ENCODE peak calls at places on chromosomes 3 and 15, in nine cellular contexts. Z is heart left ventricle; D is Karpas-422; V is activated CD8-positive, alpha-beta memory T cell treated with anti-CD3 and anti-CD28 coated beads, Interleukin-2, amount 10 ng/mL, durations not matched to agents 7 days and 5 days; A is GM19239; R is mucosa of gallbladder; G is T-helper 2 cell; S is NCI-H510A treated with DMSO at 0.1 percent for 48 hours; B is right lobe of liver. W is an unnamed sample.

GRCh38 chr3:194607592-194608386 is 25.4 kb downstream of the TMEM44 start:
- DNase-seq in A (no peak), B (no peak), R (no peak), Z (no peak), G (no peak), V (no peak), D (no peak), S (peak; percentile 79), W (peak; percentile 62)

GRCh38 chr15:29863438-29863837 is 41.2 kb upstream of the TJP1 start:
- DNase-seq in Z (no peak), S (no peak), V (no peak), B (no peak), G (no peak), D (no peak), R (no peak), A (no peak), W (no peak)

GRCh38 chr3:88192010-88192409 is 42.3 kb downstream of the C3orf38 start:
- DNase-seq in D (no peak), Z (no peak), R (no peak), A (no peak), B (no peak), V (no peak), S (no peak), G (no peak), W (no peak)

GRCh38 chr3:120172070-120172469 is 77.8 kb upstream of the GSK3B start:
- DNase-seq in Z (no peak), G (no peak), D (no peak), V (no peak), A (no peak), B (no peak), S (no peak), R (no peak), W (no peak)

GRCh38 chr15:79412429-79412828 is 19.7 kb upstream of the MINAR1 start:
- DNase-seq in S (no peak), A (no peak), Z (no peak), D (no peak), G (no peak), V (no peak), B (no peak), R (no peak), W (no peak)

GRCh38 chr3:24137958-24138875 is 193.1 kb downstream of the NR1D2 start:
- DNase-seq in D (peak; percentile 49), A (no peak), S (peak; percentile 45), Z (peak; percentile 25), R (peak; percentile 62), V (no peak), B (no peak), G (no peak), W (peak; percentile 96)

GRCh38 chr3:53970656-53971055 is 79.0 kb upstream of the SELENOK start:
- DNase-seq in A (no peak), R (no peak), D (no peak), S (no peak), B (no peak), G (no peak), Z (no peak), V (no peak), W (no peak)

GRCh38 chr3:52670621-52671521 is 14.8 kb downstream of the PBRM1 start:
- DNase-seq in A (no peak), D (no peak), B (no peak), R (no peak), Z (no peak), V (peak; percentile 80), G (peak; percentile 22), S (no peak), W (no peak)

GRCh38 chr3:148903022-148903442 is 37.9 kb downstream of the CPA3 start:
- DNase-seq in Z (no peak), B (no peak), S (no peak), V (no peak), D (no peak), R (no peak), G (no peak), A (no peak), W (no peak)

GRCh38 chr15:98904466-98905048 is 103.0 kb downstream of the PGPEP1L start:
- DNase-seq in V (no peak), B (no peak), S (peak; percentile 6), R (no peak), Z (no peak), G (no peak), A (peak; percentile 16), D (peak; percentile 54), W (no peak)

GRCh38 chr15:80825361-80826030 is 46.3 kb downstream of the CEMIP start:
- DNase-seq in G (no peak), V (no peak), B (no peak), D (no peak), S (no peak), A (no peak), Z (no peak), R (peak; percentile 34), W (no peak)

GRCh38 chr3:187777331-187778046 is 32.2 kb upstream of the BCL6 start:
- DNase-seq in Z (no peak), D (peak; percentile 60), V (peak; percentile 84), R (peak; percentile 25), G (no peak), S (no peak), B (no peak), A (no peak), W (no peak)

GRCh38 chr3:81465510-81465909 is 295.9 kb downstream of the GBE1 start:
- DNase-seq in D (no peak), G (no peak), A (no peak), R (no peak), Z (no peak), S (no peak), V (no peak), B (no peak), W (no peak)

GRCh38 chr3:138862924-138863775 is 28.4 kb upstream of the PIK3CB start:
- DNase-seq in V (no peak), R (peak; percentile 80), G (no peak), Z (no peak), B (peak; percentile 53), S (no peak), A (no peak), D (no peak), W (peak; percentile 8)

GRCh38 chr3:188578579-188579363 is 424.8 kb downstream of the LPP start:
- DNase-seq in R (peak; percentile 45), G (no peak), D (no peak), B (peak; percentile 63), Z (peak; percentile 77), V (no peak), A (no peak), S (no peak), W (no peak)

GRCh38 chr15:43440721-43441281 is 52.2 kb downstream of the TP53BP1 start:
- DNase-seq in V (peak; percentile 76), R (peak; percentile 42), D (peak; percentile 57), S (no peak), A (no peak), Z (peak; percentile 25), G (no peak), B (no peak), W (no peak)

GRCh38 chr3:13890377-13891016 is 10.6 kb upstream of the WNT7A start:
- DNase-seq in S (no peak), V (peak; percentile 78), Z (no peak), D (no peak), B (no peak), G (no peak), A (no peak), R (no peak), W (no peak)

GRCh38 chr3:48919215-48920138 is 835 bp downstream of the ARIH2 start:
- DNase-seq in B (peak; percentile 54), V (peak; percentile 81), Z (peak; percentile 30), R (no peak), A (peak; percentile 44), D (peak; percentile 93), G (peak; percentile 41), S (no peak), W (peak; percentile 17)

GRCh38 chr3:122577409-122578028 is at the start of gene PARP15:
- DNase-seq in S (no peak), G (no peak), Z (peak; percentile 20), B (peak; percentile 60), V (peak; percentile 75), R (no peak), D (peak; percentile 75), A (no peak), W (no peak)

W was measured in NCI-H2029.